ENCODE peak calls at places on chromosome 6, in six cellular contexts. W, N, V, F, T and S are unnamed samples.

GRCh38 chr6:31575335-31575901 is at the start of gene TNF:
- DNase-seq in W (no peak), T (peak; percentile 62), N (no peak), V (peak; percentile 66), F (peak; percentile 58), S (peak; percentile 69)

GRCh38 chr6:100116409-100117194 is 122.6 kb upstream of the MCHR2 start:
- DNase-seq in N (no peak), W (peak; percentile 74), V (no peak), F (no peak), T (peak; percentile 22), S (no peak)

GRCh38 chr6:170440437-170440836 is 112.7 kb downstream of the PSMB1 start:
- DNase-seq in F (no peak), T (no peak), V (no peak), W (no peak), N (no peak), S (no peak)

GRCh38 chr6:24883618-24884017 is 52.1 kb downstream of the RIPOR2 start:
- DNase-seq in T (no peak), W (no peak), V (no peak), F (no peak), N (no peak), S (no peak)

GRCh38 chr6:107075951-107076381 is 39.3 kb downstream of the BEND3 start:
- DNase-seq in F (no peak), W (no peak), V (no peak), N (no peak), T (no peak), S (no peak)

GRCh38 chr6:8958894-8959511 is 523.7 kb upstream of the SLC35B3 start:
- DNase-seq in W (no peak), F (no peak), V (no peak), T (no peak), N (no peak), S (no peak)

GRCh38 chr6:797479-798077 is 104.6 kb upstream of the EXOC2 start:
- DNase-seq in N (no peak), T (peak; percentile 60), F (no peak), W (peak; percentile 70), V (no peak), S (no peak)

GRCh38 chr6:22024973-22025467 is 271.8 kb downstream of the PRL start:
- DNase-seq in F (no peak), W (no peak), N (no peak), V (no peak), T (no peak), S (no peak)

GRCh38 chr6:4243237-4243636 is 107.9 kb upstream of the ECI2 start:
- DNase-seq in N (no peak), T (no peak), V (no peak), W (no peak), F (no peak), S (no peak)

GRCh38 chr6:38378801-38379200 is 260.9 kb downstream of the BTBD9 start:
- DNase-seq in V (no peak), F (no peak), W (no peak), N (no peak), T (no peak), S (no peak)

GRCh38 chr6:26172496-26172958 is 85.3 kb downstream of the HFE start:
- DNase-seq in N (no peak), W (peak; percentile 34), V (peak; percentile 71), F (no peak), T (peak; percentile 51), S (peak; percentile 26)

GRCh38 chr6:162181741-162182401 is 545.7 kb downstream of the PRKN start:
- DNase-seq in T (no peak), N (no peak), W (no peak), V (no peak), F (no peak), S (no peak)

GRCh38 chr6:135182993-135183531 is 2.0 kb downstream of the MYB start:
- DNase-seq in F (no peak), T (peak; percentile 91), N (no peak), V (peak; percentile 81), W (peak; percentile 52), S (peak; percentile 66)

GRCh38 chr6:114228675-114229074 is 114.1 kb downstream of the HS3ST5 start:
- DNase-seq in W (no peak), N (no peak), V (no peak), F (no peak), T (no peak), S (no peak)

GRCh38 chr6:17971128-17972073 is 16.0 kb downstream of the KIF13A start:
- DNase-seq in N (no peak), V (no peak), W (no peak), F (peak; percentile 58), T (no peak), S (no peak)

GRCh38 chr6:117840541-117840983 is 66.5 kb upstream of the SLC35F1 start:
- DNase-seq in N (no peak), W (peak; percentile 70), F (no peak), T (no peak), V (no peak), S (no peak)

GRCh38 chr6:55918639-55919038 is 43.2 kb upstream of the BMP5 start:
- DNase-seq in T (no peak), F (no peak), N (no peak), V (no peak), W (no peak), S (no peak)

GRCh38 chr6:24658573-24659511 is 7.9 kb downstream of the TDP2 start:
- DNase-seq in V (no peak), F (no peak), T (peak; percentile 76), W (no peak), N (no peak), S (no peak)

GRCh38 chr6:24401458-24401857 is 1.3 kb upstream of the MRS2 start:
- DNase-seq in W (no peak), V (no peak), T (no peak), N (no peak), F (no peak), S (no peak)

GRCh38 chr6:40152196-40152595 is 217.9 kb upstream of the MOCS1 start:
- DNase-seq in W (no peak), V (no peak), N (no peak), T (no peak), F (no peak), S (no peak)

DNA sequence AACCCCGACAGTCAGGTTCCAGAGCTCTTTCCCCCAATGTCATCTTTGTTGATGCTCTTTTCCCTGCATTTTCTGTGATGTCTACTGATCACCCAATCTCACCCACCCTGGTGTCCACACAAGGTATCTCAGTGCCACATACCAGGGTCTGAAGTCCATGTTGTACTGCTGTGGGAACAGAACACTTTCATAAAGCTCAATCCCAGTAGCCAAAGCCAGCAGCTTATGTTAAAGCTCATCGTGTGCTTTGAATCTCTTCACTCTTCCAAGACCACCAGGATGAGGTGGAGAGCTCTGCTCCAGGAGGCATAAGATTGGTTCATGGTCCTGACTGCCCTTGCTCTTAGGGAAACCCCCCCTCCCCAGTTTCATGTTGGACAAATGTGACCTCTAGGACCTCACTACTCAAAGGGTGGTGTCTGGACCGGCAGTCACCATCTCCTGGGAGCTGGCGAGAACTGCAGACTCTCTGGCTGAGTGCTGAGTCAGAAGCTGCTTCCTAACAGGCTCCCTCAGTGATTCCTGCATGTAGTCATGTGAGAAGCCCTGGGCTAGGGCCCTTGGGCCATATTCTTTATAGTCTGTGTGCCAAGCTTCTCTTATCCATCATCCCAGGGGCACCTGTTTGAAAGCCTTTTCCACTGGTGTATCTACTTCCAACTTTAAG is 13.4 kb upstream of the CPNE5 start:
- DNase-seq in V (no peak), N (no peak), F (no peak), T (no peak), W (no peak), S (no peak)
- H3K27ac ChIP-seq in V (no peak overlapping the region), N (peak overlapping the region; percentile 89), F (peak overlapping the region; percentile 78), T (no peak overlapping the region), W (no peak overlapping the region), S (no peak overlapping the region)

DNA sequence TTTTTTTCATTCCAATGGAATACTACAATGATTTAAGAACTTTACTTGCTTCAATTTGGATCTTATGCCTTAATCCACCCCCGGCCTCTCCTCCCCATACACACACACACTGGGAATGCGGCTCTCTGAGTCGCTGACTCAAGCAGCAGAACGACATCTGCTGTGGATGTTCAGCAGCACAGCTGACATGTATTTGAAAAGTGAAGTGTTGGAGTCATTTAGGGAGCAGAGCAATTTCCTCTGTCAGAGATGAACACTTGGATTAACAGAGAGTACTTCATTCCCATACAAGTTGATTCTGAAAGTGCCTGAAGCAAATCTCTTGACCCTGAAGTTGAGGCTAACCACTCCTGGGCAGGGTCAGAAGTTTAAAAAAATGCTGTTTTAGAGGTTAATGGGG is 27.9 kb upstream of the LAMA4 start:
- DNase-seq in V (no peak), W (peak; percentile 50), F (peak; percentile 59), T (peak; percentile 35), N (no peak), S (no peak)
- TF ChIP-seq CTCF in V (no peak), W (peak; percentile 16), F (peak; percentile 42), T (no peak), N (peak; percentile 45), S (no peak)

GRCh38 chr6:47512872-47513271 is 35.3 kb downstream of the CD2AP start:
- DNase-seq in V (no peak), T (no peak), F (no peak), N (no peak), W (no peak), S (no peak)

GRCh38 chr6:47509937-47510336 is 32.3 kb downstream of the CD2AP start:
- DNase-seq in W (no peak), N (no peak), T (no peak), F (no peak), V (no peak), S (no peak)
- H3K9me3 ChIP-seq in W (no peaks in the 10 kb centered on the region), N (peaks cover 15% of the 10 kb centered on the region), T (no peaks in the 10 kb centered on the region), F (no peaks in the 10 kb centered on the region), V (no peaks in the 10 kb centered on the region), S (peaks cover 10% of the 10 kb centered on the region)

DNA sequence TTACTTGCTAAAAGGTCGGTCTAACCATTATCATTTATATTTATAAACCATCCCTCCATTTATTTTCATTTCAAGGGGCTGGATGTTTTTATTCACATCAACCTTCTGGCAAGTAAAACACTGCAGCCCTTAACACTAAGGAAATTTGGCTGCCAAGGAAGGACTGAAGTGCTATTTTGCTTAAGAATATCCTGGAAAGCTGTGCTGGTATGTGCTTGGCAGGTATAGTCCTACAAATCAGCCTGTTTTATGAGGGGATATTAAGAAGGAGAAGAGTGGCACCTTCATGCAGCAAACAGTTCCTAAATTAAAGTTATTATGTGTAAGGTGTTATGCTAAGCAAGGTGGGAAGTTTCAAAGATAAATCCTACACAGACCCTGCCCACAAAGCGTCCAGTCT is 9.8 kb downstream of the PHACTR2 start:
- DNase-seq in F (no peak), V (no peak), N (no peak), W (no peak), T (no peak), S (no peak)
- H3K27ac ChIP-seq in F (peak overlapping the region; percentile 78), V (no peak overlapping the region), N (peak overlapping the region; percentile 77), W (no peak overlapping the region), T (no peak overlapping the region), S (no peak overlapping the region)

GRCh38 chr6:96468681-96469224 is 52.9 kb upstream of the UFL1 start:
- DNase-seq in N (no peak), W (peak; percentile 8), F (no peak), V (no peak), T (no peak), S (no peak)
- TF ChIP-seq CTCF in N (no peak), W (peak; percentile 46), F (no peak), V (no peak), T (no peak), S (peak; percentile 50)

DNA sequence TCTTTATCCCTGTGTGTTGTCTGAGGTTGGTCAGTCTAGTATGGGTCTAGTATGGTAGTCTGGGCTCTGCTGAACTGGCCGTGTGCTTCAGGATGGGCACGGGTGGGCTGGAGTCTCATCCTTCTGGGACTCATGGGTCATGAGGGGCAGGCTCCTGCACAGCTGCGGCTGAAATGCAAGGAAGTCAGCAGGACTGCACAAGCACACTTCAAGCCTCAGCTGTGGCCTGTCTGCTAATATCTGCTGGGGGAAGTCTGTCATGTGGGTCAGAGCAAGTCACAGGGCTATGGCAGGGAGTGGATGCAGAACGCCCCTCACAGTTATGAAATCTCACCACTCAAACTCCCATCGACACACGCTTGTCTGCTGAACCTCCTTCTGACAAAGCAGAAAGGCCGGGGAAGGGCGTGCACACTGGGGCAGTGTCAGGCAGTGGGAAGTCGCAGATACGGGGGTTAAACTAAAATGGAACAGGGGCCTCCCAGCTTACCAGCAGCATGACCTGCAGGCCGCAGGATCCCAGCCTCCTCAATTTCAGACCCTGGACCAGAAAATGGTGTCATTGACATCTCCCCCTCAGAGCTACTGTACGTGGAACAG is 229.5 kb downstream of the SMOC2 start:
- DNase-seq in V (peak; percentile 31), W (no peak), T (no peak), F (no peak), N (no peak), S (no peak)
- H3K9me3 ChIP-seq in V (no peaks in the 10 kb centered on the region), W (no peaks in the 10 kb centered on the region), T (no peaks in the 10 kb centered on the region), F (no peaks in the 10 kb centered on the region), N (no peaks in the 10 kb centered on the region), S (no peaks in the 10 kb centered on the region)